ENCODE peak calls at places on chromosomes 7 and 10, in nine cellular contexts. S is stimulated activated naive CD4-positive, alpha-beta T cell; W is activated CD8-positive, alpha-beta memory T cell treated with anti-CD3 and anti-CD28 coated beads, Interleukin-2, amount 50 U/mL, for 48 hours; O is LoVo; F is smooth muscle cell of the brain vasculature; Q is globus pallidus; B is lower lobe of right lung; L is EL; R is activated CD4-positive, alpha-beta T cell treated with anti-CD3 and anti-CD28 coated beads, Interleukin-2, amount 50 U/mL, for 1 hour. Y is an unnamed sample.

GRCh38 chr7:47153571-47153970 is 428.3 kb downstream of the TNS3 start:
- DNase-seq in Q (no peak), W (no peak), F (no peak), O (no peak), B (peak), S (no peak), L (no peak), R (no peak), Y (no peak)

GRCh38 chr10:43938810-43939209 is 290.1 kb upstream of the ZNF32 start:
- DNase-seq in W (no peak), R (no peak), Q (no peak), L (no peak), S (no peak), F (no peak), O (no peak), B (no peak), Y (no peak)

GRCh38 chr10:80500572-80501380 is 36.9 kb upstream of the SH2D4B start:
- DNase-seq in L (no peak), F (no peak), B (no peak), O (no peak), W (peak), Q (no peak), R (peak), S (peak), Y (no peak)

GRCh38 chr7:44222776-44223261 is 22.0 kb downstream of the YKT6 start:
- DNase-seq in W (no peak), F (no peak), L (no peak), O (no peak), B (peak), R (no peak), S (no peak), Q (no peak), Y (no peak)

GRCh38 chr7:44293561-44294324 is 31.7 kb downstream of the CAMK2B start:
- DNase-seq in B (peak), S (no peak), Q (no peak), R (no peak), O (no peak), W (peak), F (no peak), L (no peak), Y (no peak)

GRCh38 chr7:143000648-143001047 is 26.3 kb downstream of the OR9A2 start:
- DNase-seq in F (no peak), Q (no peak), R (no peak), W (no peak), L (no peak), B (no peak), O (no peak), S (no peak), Y (no peak)

GRCh38 chr10:43983856-43984271 is 335.2 kb upstream of the ZNF32 start:
- DNase-seq in S (no peak), O (no peak), Q (no peak), L (no peak), W (no peak), B (no peak), R (no peak), F (no peak), Y (no peak)

GRCh38 chr7:128032605-128033235 is 1.5 kb upstream of the LRRC4 start:
- DNase-seq in F (no peak), O (no peak), S (no peak), B (peak), Q (peak), W (peak), R (no peak), L (peak), Y (no peak)

GRCh38 chr10:71632896-71633600 is 86.5 kb downstream of the C10orf105 start:
- DNase-seq in S (no peak), O (no peak), B (no peak), L (no peak), W (no peak), R (no peak), Q (no peak), F (no peak), Y (no peak)

GRCh38 chr7:25025218-25025671 is 45.3 kb upstream of the OSBPL3 start:
- DNase-seq in R (no peak), O (peak), L (peak), S (no peak), W (no peak), B (no peak), F (peak), Q (no peak), Y (peak)

GRCh38 chr7:96188623-96188991 is 133.3 kb downstream of the SLC25A13 start:
- DNase-seq in W (no peak), O (no peak), F (no peak), L (peak), R (no peak), S (no peak), B (no peak), Q (peak), Y (no peak)

GRCh38 chr10:92891885-92892705 is 43.8 kb downstream of the EXOC6 start:
- DNase-seq in Q (no peak), S (no peak), L (peak), R (no peak), W (no peak), B (peak), O (peak), F (peak), Y (peak)

GRCh38 chr7:48350515-48350914 is 179.3 kb downstream of the ABCA13 start:
- DNase-seq in R (no peak), B (no peak), S (no peak), W (no peak), L (no peak), O (no peak), F (no peak), Q (no peak), Y (no peak)

GRCh38 chr7:151060416-151061234 is 1.2 kb downstream of the SLC4A2 start:
- DNase-seq in S (no peak), R (no peak), Q (peak), B (no peak), L (peak), W (no peak), O (no peak), F (no peak), Y (peak)

GRCh38 chr10:34815174-34816066 is at the start of gene PARD3:
- DNase-seq in S (no peak), L (peak), B (peak), R (no peak), O (peak), W (peak), F (no peak), Q (peak), Y (peak)

GRCh38 chr10:102230861-102231356 is 4.8 kb downstream of the ELOVL3 start:
- DNase-seq in F (no peak), R (peak), S (no peak), Q (no peak), O (no peak), B (peak), W (peak), L (peak), Y (peak)

GRCh38 chr10:77732213-77733003 is 94.8 kb upstream of the KCNMA1 start:
- DNase-seq in W (no peak), L (no peak), R (no peak), B (no peak), Q (no peak), S (no peak), F (no peak), O (no peak), Y (no peak)

GRCh38 chr10:62651341-62651740 is 153.2 kb upstream of the ADO start:
- DNase-seq in O (no peak), W (no peak), Q (no peak), B (no peak), L (peak), F (no peak), S (no peak), R (no peak), Y (peak)